ENCODE peak calls at places on chromosomes 1 and 21, in nine cellular contexts. M is coronary artery; S is activated naive CD4-positive, alpha-beta T cell treated with Interleukin-2 at 50 U/mL for 16 hours; F is heart left ventricle; K is AG20443; H is astrocyte of the spinal cord; R is A673; Z is stimulated activated CD8-positive, alpha-beta memory T cell treated with anti-CD3 and anti-CD28 coated beads, Interleukin-15, amount 100 ng/mL, for 24 hours; E is kidney. U is an unnamed sample.

GRCh38 chr1:38026592-38027200 is 14.2 kb downstream of the UTP11 start:
- DNase-seq in M (no peak), S (peak), F (no peak), K (peak), H (peak), R (peak), Z (no peak), E (no peak), U (peak)

GRCh38 chr1:112557385-112557784 is 48.6 kb downstream of the WNT2B start:
- DNase-seq in M (no peak), S (no peak), F (no peak), K (no peak), H (peak), R (no peak), Z (no peak), E (no peak), U (peak)

GRCh38 chr1:228850141-228851100 is 115.1 kb downstream of the RHOU start:
- DNase-seq in M (no peak), S (no peak), F (no peak), K (no peak), H (no peak), R (no peak), Z (no peak), E (no peak), U (peak)

GRCh38 chr1:218481116-218481775 is 136.1 kb downstream of the TGFB2 start:
- DNase-seq in M (no peak), S (no peak), F (no peak), K (no peak), H (peak), R (no peak), Z (no peak), E (no peak), U (peak)

GRCh38 chr1:41683681-41684500 is 199.4 kb upstream of the EDN2 start:
- DNase-seq in M (no peak), S (peak), F (no peak), K (peak), H (no peak), R (no peak), Z (no peak), E (peak), U (no peak)

GRCh38 chr1:207962716-207963428 is 51.9 kb upstream of the CD34 start:
- DNase-seq in M (peak), S (peak), F (peak), K (peak), H (peak), R (peak), Z (no peak), E (peak), U (peak)

GRCh38 chr1:173532237-173532636 is 55.1 kb downstream of the PRDX6 start:
- DNase-seq in M (no peak), S (no peak), F (no peak), K (no peak), H (peak), R (no peak), Z (no peak), E (no peak), U (no peak)

GRCh38 chr1:17833661-17834501 is 78.7 kb downstream of the ACTL8 start:
- DNase-seq in M (peak), S (no peak), F (no peak), K (no peak), H (no peak), R (no peak), Z (no peak), E (peak), U (no peak)

GRCh38 chr1:20552728-20553571 is 577 bp downstream of the FAM43B start:
- DNase-seq in M (no peak), S (no peak), F (peak), K (peak), H (peak), R (no peak), Z (no peak), E (peak), U (no peak)

GRCh38 chr1:231395051-231395995 is 26.8 kb downstream of the EGLN1 start:
- DNase-seq in M (no peak), S (no peak), F (no peak), K (peak), H (peak), R (peak), Z (no peak), E (no peak), U (peak)

GRCh38 chr1:86823821-86824500 is 90.0 kb downstream of the SELENOF start:
- DNase-seq in M (no peak), S (no peak), F (no peak), K (no peak), H (no peak), R (no peak), Z (no peak), E (no peak), U (no peak)

GRCh38 chr1:25651824-25652741 is 35.5 kb downstream of the MAN1C1 start:
- DNase-seq in M (peak), S (no peak), F (peak), K (no peak), H (no peak), R (no peak), Z (no peak), E (no peak), U (no peak)

GRCh38 chr1:224053456-224053855 is 60.5 kb upstream of the FBXO28 start:
- DNase-seq in M (no peak), S (no peak), F (no peak), K (no peak), H (no peak), R (no peak), Z (no peak), E (no peak), U (no peak)

GRCh38 chr1:175679931-175680652 is 63.3 kb downstream of the TNR start:
- DNase-seq in M (no peak), S (no peak), F (no peak), K (no peak), H (no peak), R (no peak), Z (no peak), E (no peak), U (no peak)

GRCh38 chr1:59186656-59187055 is 110.2 kb upstream of the FGGY start:
- DNase-seq in M (no peak), S (no peak), F (peak), K (peak), H (peak), R (no peak), Z (no peak), E (no peak), U (peak)

GRCh38 chr1:14881775-14882672 is 271.5 kb upstream of the TMEM51 start:
- DNase-seq in M (no peak), S (no peak), F (no peak), K (no peak), H (no peak), R (no peak), Z (no peak), E (no peak), U (no peak)

GRCh38 chr1:206495011-206495461 is 12.3 kb upstream of the RASSF5 start:
- DNase-seq in M (no peak), S (no peak), F (no peak), K (no peak), H (no peak), R (no peak), Z (no peak), E (no peak), U (no peak)

GRCh38 chr1:2382621-2383361 is 8.6 kb downstream of the MORN1 start:
- DNase-seq in M (no peak), S (peak), F (peak), K (peak), H (peak), R (no peak), Z (no peak), E (peak), U (peak)

GRCh38 chr1:79982218-79982617 is 975.7 kb upstream of the ADGRL4 start:
- DNase-seq in M (peak), S (no peak), F (peak), K (peak), H (peak), R (no peak), Z (no peak), E (peak), U (peak)

GRCh38 chr21:46600305-46600704 is 4.6 kb downstream of the S100B start:
- DNase-seq in M (no peak), S (no peak), F (no peak), K (no peak), H (no peak), R (no peak), Z (no peak), E (no peak), U (no peak)

GRCh38 chr1:65830306-65830705 is 37.6 kb downstream of the PDE4B start:
- DNase-seq in M (no peak), S (no peak), F (no peak), K (no peak), H (no peak), R (no peak), Z (no peak), E (no peak), U (no peak)

GRCh38 chr1:235468970-235469369 is 35.3 kb downstream of the B3GALNT2 start:
- DNase-seq in M (no peak), S (no peak), F (no peak), K (peak), H (peak), R (peak), Z (no peak), E (no peak), U (peak)

GRCh38 chr1:166705376-166706289 is 133.6 kb upstream of the POGK start:
- DNase-seq in M (no peak), S (no peak), F (no peak), K (no peak), H (no peak), R (no peak), Z (no peak), E (no peak), U (no peak)

GRCh38 chr1:19885821-19886220 is 3.6 kb downstream of the OTUD3 start:
- DNase-seq in M (no peak), S (no peak), F (no peak), K (no peak), H (no peak), R (no peak), Z (no peak), E (no peak), U (peak)

GRCh38 chr21:34810786-34811185 is 142.0 kb downstream of the CLIC6 start:
- DNase-seq in M (no peak), S (no peak), F (no peak), K (no peak), H (no peak), R (no peak), Z (no peak), E (no peak), U (no peak)

GRCh38 chr1:8370928-8371327 is 53.0 kb downstream of the SLC45A1 start:
- DNase-seq in M (no peak), S (no peak), F (peak), K (no peak), H (no peak), R (peak), Z (no peak), E (no peak), U (peak)

GRCh38 chr1:94864821-94865220 is 44.7 kb downstream of the SLC44A3 start:
- DNase-seq in M (no peak), S (no peak), F (peak), K (no peak), H (peak), R (no peak), Z (no peak), E (no peak), U (peak)

GRCh38 chr1:118077331-118078055 is 107.5 kb downstream of the SPAG17 start:
- DNase-seq in M (no peak), S (no peak), F (no peak), K (peak), H (peak), R (peak), Z (no peak), E (no peak), U (peak)

GRCh38 chr1:227748496-227749182 is 13.4 kb downstream of the SNAP47 start:
- DNase-seq in M (no peak), S (peak), F (no peak), K (no peak), H (no peak), R (no peak), Z (no peak), E (no peak), U (no peak)

GRCh38 chr1:37628026-37628556 is 6.6 kb downstream of the RSPO1 start:
- DNase-seq in M (no peak), S (no peak), F (no peak), K (no peak), H (no peak), R (no peak), Z (no peak), E (no peak), U (no peak)

GRCh38 chr1:57089221-57089620 is 123.4 kb upstream of the C8B start:
- DNase-seq in M (no peak), S (no peak), F (no peak), K (no peak), H (no peak), R (no peak), Z (no peak), E (no peak), U (no peak)

GRCh38 chr1:227777646-227778045 is 37.8 kb upstream of the PRSS38 start:
- DNase-seq in M (no peak), S (no peak), F (no peak), K (no peak), H (no peak), R (no peak), Z (no peak), E (peak), U (no peak)

GRCh38 chr1:21344750-21345443 is 54.6 kb upstream of the ECE1 start:
- DNase-seq in M (no peak), S (no peak), F (peak), K (peak), H (no peak), R (no peak), Z (no peak), E (peak), U (no peak)